ENCODE peak calls at places on chromosomes 4 and X, in eight cellular contexts. X, T, E, Q, M, U, S and F are unnamed samples.
A peak's percentile ranks its signal among the peaks of the same experiment; 100 is the strongest.

GRCh38 chr4:149176019-149176418 is 639.6 kb downstream of the IQCM start:
- DNase-seq in Q (no peak), E (no peak), X (no peak), S (peak; percentile 20), T (no peak), U (peak; percentile 81), M (peak; percentile 20), F (peak; percentile 72)

GRCh38 chrX:150456466-150456865 is 93.3 kb downstream of the MAMLD1 start:
- DNase-seq in X (no peak), M (no peak), E (no peak), S (no peak), T (no peak), Q (no peak), U (no peak), F (no peak)

GRCh38 chrX:41824551-41824950 is 98.8 kb downstream of the CASK start:
- DNase-seq in M (no peak), X (peak; percentile 35), T (no peak), E (no peak), Q (no peak), S (no peak), U (no peak), F (no peak)

GRCh38 chr4:171813195-171813955 is at the start of gene GALNTL6:
- DNase-seq in E (no peak), S (no peak), M (peak; percentile 55), U (peak; percentile 41), Q (no peak), X (no peak), T (no peak), F (no peak)

GRCh38 chr4:145301386-145302080 is 121.1 kb upstream of the OTUD4 start:
- DNase-seq in S (no peak), T (no peak), X (no peak), M (no peak), E (no peak), U (no peak), Q (no peak), F (no peak)

GRCh38 chr4:1337376-1337831 is 9.6 kb upstream of the UVSSA start:
- DNase-seq in E (no peak), S (peak; percentile 26), Q (no peak), T (peak; percentile 63), M (no peak), U (no peak), X (no peak), F (no peak)

GRCh38 chrX:43702660-43703059 is 46.6 kb downstream of the MAOA start:
- DNase-seq in E (no peak), Q (no peak), X (no peak), S (no peak), M (no peak), U (no peak), T (no peak), F (no peak)

GRCh38 chr4:4182835-4183568 is 43.7 kb downstream of the OTOP1 start:
- DNase-seq in U (no peak), M (peak; percentile 80), Q (no peak), S (no peak), E (no peak), X (peak; percentile 19), T (no peak), F (no peak)

GRCh38 chr4:7873881-7874280 is 65.8 kb downstream of the AFAP1 start:
- DNase-seq in M (no peak), U (no peak), E (no peak), T (no peak), Q (no peak), X (no peak), S (no peak), F (no peak)

GRCh38 chr4:21118301-21118700 is 418.0 kb downstream of the PACRGL start:
- DNase-seq in U (no peak), E (no peak), M (no peak), X (no peak), T (no peak), Q (no peak), S (no peak), F (no peak)

GRCh38 chrX:150880808-150881165 is 17.7 kb downstream of the CD99L2 start:
- DNase-seq in U (no peak), Q (no peak), X (no peak), S (no peak), T (no peak), M (no peak), E (no peak), F (no peak)

GRCh38 chrX:71212536-71212935 is 10.5 kb upstream of the GJB1 start:
- DNase-seq in S (no peak), X (no peak), T (no peak), Q (no peak), M (no peak), E (no peak), U (no peak), F (no peak)

DNA sequence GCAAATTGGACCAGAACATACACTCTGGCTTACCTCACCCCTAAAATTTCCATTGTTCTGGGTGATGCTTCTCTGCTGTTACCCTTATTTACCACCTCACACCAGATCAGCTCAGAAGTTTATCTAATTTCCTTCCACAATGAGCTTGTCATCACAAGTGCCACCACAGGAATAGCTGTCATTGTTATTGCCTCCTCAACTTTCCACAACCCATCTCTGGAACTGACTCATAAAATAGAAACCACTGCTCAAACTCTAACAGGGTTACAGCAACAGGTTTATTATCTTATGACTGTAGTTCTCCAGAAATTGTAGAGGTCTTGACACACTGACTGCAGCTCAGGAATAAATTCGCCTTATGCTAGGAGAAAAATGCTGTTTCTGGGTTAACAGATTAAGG is 52.7 kb downstream of the ZNF718 start:
- DNase-seq in U (no peak), E (no peak), Q (no peak), X (no peak), T (no peak), M (no peak), S (no peak), F (no peak)
- H3K9me3 ChIP-seq in U (peaks cover 98% of the 10 kb centered on the region), E (no peaks in the 10 kb centered on the region), Q (peaks cover 58% of the 10 kb centered on the region), X (no peaks in the 10 kb centered on the region), T (no peaks in the 10 kb centered on the region), M (peaks cover 50% of the 10 kb centered on the region), S (peaks cover 15% of the 10 kb centered on the region), F (peaks cover 11% of the 10 kb centered on the region)

GRCh38 chr4:88706574-88706973 is 8.9 kb upstream of the NAP1L5 start:
- DNase-seq in E (peak; percentile 33), S (peak; percentile 72), T (peak; percentile 43), Q (peak; percentile 62), M (peak; percentile 45), U (no peak), X (peak; percentile 82), F (no peak)
- H3K27ac ChIP-seq in E (peak overlapping the region; percentile 70), S (no peak overlapping the region), T (no peak overlapping the region), Q (peak overlapping the region; percentile 61), M (no peak overlapping the region), U (no peak overlapping the region), X (peak overlapping the region; percentile 54), F (no peak overlapping the region)

GRCh38 chr4:39518484-39518883 is 8.8 kb downstream of the UGDH start:
- DNase-seq in Q (no peak), E (no peak), T (no peak), M (no peak), S (no peak), U (no peak), X (no peak), F (no peak)
- H3K4me1 ChIP-seq in Q (no peaks in the 10 kb centered on the region), E (no peaks in the 10 kb centered on the region), T (peaks cover 4% of the 10 kb centered on the region), M (no peaks in the 10 kb centered on the region), S (no peaks in the 10 kb centered on the region), U (peaks cover 4% of the 10 kb centered on the region), X (peaks cover 7% of the 10 kb centered on the region), F (no peaks in the 10 kb centered on the region)

GRCh38 chr4:77188498-77189187 is 31.6 kb downstream of the CCNG2 start:
- DNase-seq in U (no peak), M (no peak), E (no peak), X (no peak), S (no peak), T (no peak), Q (no peak), F (no peak)

GRCh38 chr4:77185681-77186080 is 28.7 kb downstream of the CCNG2 start:
- DNase-seq in S (no peak), U (no peak), T (no peak), M (no peak), Q (no peak), X (no peak), E (no peak), F (no peak)

GRCh38 chr4:77190053-77190452 is 33.0 kb downstream of the CCNG2 start:
- DNase-seq in E (no peak), M (no peak), T (no peak), S (no peak), U (no peak), X (no peak), Q (no peak), F (no peak)

GRCh38 chr4:77184961-77185360 is 28.0 kb downstream of the CCNG2 start:
- DNase-seq in M (no peak), X (no peak), Q (no peak), S (no peak), U (no peak), T (no peak), E (no peak), F (no peak)

GRCh38 chr4:77187231-77187630 is 30.2 kb downstream of the CCNG2 start:
- DNase-seq in Q (no peak), U (no peak), T (no peak), S (no peak), E (no peak), X (no peak), M (no peak), F (no peak)
- H3K9me3 ChIP-seq in Q (no peaks in the 10 kb centered on the region), U (no peaks in the 10 kb centered on the region), T (no peaks in the 10 kb centered on the region), S (no peaks in the 10 kb centered on the region), E (no peaks in the 10 kb centered on the region), X (no peaks in the 10 kb centered on the region), M (no peaks in the 10 kb centered on the region), F (no peaks in the 10 kb centered on the region)

GRCh38 chr4:39655206-39655605 is 16.5 kb upstream of the SMIM14 start:
- DNase-seq in X (peak; percentile 66), Q (no peak), T (no peak), E (no peak), S (no peak), U (no peak), M (no peak), F (no peak)
- H3K27ac ChIP-seq in X (no peak overlapping the region), Q (peak overlapping the region; percentile 33), T (peak overlapping the region; percentile 82), E (peak overlapping the region; percentile 72), S (no peak overlapping the region), U (peak overlapping the region; percentile 32), M (no peak overlapping the region), F (peak overlapping the region; percentile 26)

GRCh38 chr4:184448828-184449227 is 25.5 kb downstream of the IRF2 start:
- DNase-seq in Q (peak; percentile 71), E (peak; percentile 60), S (peak; percentile 77), M (peak; percentile 33), U (peak; percentile 51), X (peak; percentile 83), T (peak; percentile 73), F (no peak)
- H3K4me1 ChIP-seq in Q (peaks cover 91% of the 10 kb centered on the region), E (no peaks in the 10 kb centered on the region), S (peaks cover 34% of the 10 kb centered on the region), M (peaks cover 34% of the 10 kb centered on the region), U (peaks cover 94% of the 10 kb centered on the region), X (peaks cover 20% of the 10 kb centered on the region), T (peaks cover 54% of the 10 kb centered on the region), F (peaks cover 100% of the 10 kb centered on the region)

GRCh38 chr4:11183358-11183745 is 245.3 kb downstream of the HS3ST1 start:
- DNase-seq in T (no peak), M (no peak), U (no peak), Q (no peak), S (no peak), X (peak; percentile 3), E (no peak), F (no peak)

GRCh38 chr4:11182586-11183357 is 245.9 kb downstream of the HS3ST1 start:
- DNase-seq in T (no peak), X (peak; percentile 17), Q (no peak), E (no peak), S (no peak), U (no peak), M (no peak), F (no peak)

GRCh38 chr4:11178433-11178832 is 250.3 kb downstream of the HS3ST1 start:
- DNase-seq in M (no peak), S (no peak), T (no peak), U (no peak), E (no peak), X (no peak), Q (no peak), F (no peak)

GRCh38 chr4:11182031-11182430 is 246.7 kb downstream of the HS3ST1 start:
- DNase-seq in Q (no peak), T (no peak), S (no peak), E (no peak), U (no peak), X (no peak), M (no peak), F (no peak)
- H3K9me3 ChIP-seq in Q (no peaks in the 10 kb centered on the region), T (no peaks in the 10 kb centered on the region), S (no peaks in the 10 kb centered on the region), E (no peaks in the 10 kb centered on the region), U (no peaks in the 10 kb centered on the region), X (no peaks in the 10 kb centered on the region), M (no peaks in the 10 kb centered on the region), F (no peaks in the 10 kb centered on the region)